ENCODE peak calls at places on chromosome 9, in four cellular contexts. C is GM04504, I is ovary, G is tibial nerve. B is an unnamed sample.

GRCh38 chr9:132183134-132183533 is 21.3 kb downstream of the NTNG2 start:
- DNase-seq in C (no peak), I (no peak), G (no peak), B (no peak)

GRCh38 chr9:134486127-134486995 is 155.2 kb upstream of the COL5A1 start:
- DNase-seq in C (no peak), I (no peak), G (no peak), B (no peak)

GRCh38 chr9:7374966-7375650 is 424.5 kb downstream of the DMAC1 start:
- DNase-seq in C (no peak), I (no peak), G (no peak), B (no peak)

GRCh38 chr9:17229945-17230560 is 95.2 kb downstream of the CNTLN start:
- DNase-seq in C (no peak), I (no peak), G (no peak), B (no peak)

GRCh38 chr9:36765468-36766341 is 193.0 kb downstream of the MELK start:
- DNase-seq in C (no peak), I (peak; percentile 76), G (peak; percentile 21), B (peak; percentile 38)

GRCh38 chr9:97570899-97571298 is 62.3 kb downstream of the TSTD2 start:
- DNase-seq in C (no peak), I (no peak), G (no peak), B (peak; percentile 95)

GRCh38 chr9:33155393-33155792 is 11.7 kb downstream of the B4GALT1 start:
- DNase-seq in C (no peak), I (no peak), G (no peak), B (no peak)

GRCh38 chr9:135572233-135572632 is 10.7 kb downstream of the PAEP start:
- DNase-seq in C (no peak), I (no peak), G (no peak), B (no peak)

GRCh38 chr9:37529111-37529510 is 43.4 kb downstream of the POLR1E start:
- DNase-seq in C (no peak), I (no peak), G (no peak), B (peak; percentile 31)